ENCODE peak calls at places on chromosomes 11 and 22, in six cellular contexts. K, U, L, R, H and J are unnamed samples.

GRCh38 chr22:37201066-37201820 is 11.0 kb downstream of the SSTR3 start:
- DNase-seq in H (no peak), K (no peak), R (no peak), L (no peak), U (no peak), J (no peak)

GRCh38 chr11:47766363-47767227 is 546 bp downstream of the FNBP4 start:
- DNase-seq in K (peak; percentile 73), H (no peak), L (no peak), R (peak; percentile 68), U (peak; percentile 68), J (peak; percentile 24)

GRCh38 chr22:44133161-44133560 is 47.6 kb upstream of the PARVG start:
- DNase-seq in H (no peak), K (no peak), L (no peak), R (no peak), U (no peak), J (no peak)

GRCh38 chr11:11463397-11463796 is 110.3 kb upstream of the CSNK2A3 start:
- DNase-seq in K (no peak), U (no peak), R (peak; percentile 80), H (no peak), L (peak; percentile 76), J (no peak)

GRCh38 chr22:41620646-41621098 is at the start of gene DESI1:
- DNase-seq in H (no peak), U (peak; percentile 47), R (no peak), K (no peak), L (no peak), J (no peak)

GRCh38 chr11:12717851-12718291 is 43.6 kb downstream of the TEAD1 start:
- DNase-seq in R (no peak), U (no peak), K (no peak), L (no peak), H (no peak), J (no peak)

GRCh38 chr11:68150029-68150428 is 28.8 kb upstream of the CHKA start:
- DNase-seq in H (peak; percentile 50), R (peak; percentile 62), K (peak; percentile 88), L (no peak), U (no peak), J (no peak)

GRCh38 chr11:134120921-134121526 is 52.2 kb downstream of the JAM3 start:
- DNase-seq in L (peak; percentile 61), K (peak; percentile 90), R (no peak), H (no peak), U (no peak), J (no peak)

GRCh38 chr11:39745401-39745800 is 1714.1 kb downstream of the LRRC4C start:
- DNase-seq in L (no peak), H (no peak), U (peak; percentile 15), K (no peak), R (no peak), J (no peak)

GRCh38 chr11:2725367-2726300 is 25.8 kb upstream of the KCNQ1OT1 start:
- DNase-seq in R (no peak), K (no peak), H (peak; percentile 49), L (no peak), U (no peak), J (no peak)

GRCh38 chr11:96073536-96073935 is 149.6 kb upstream of the MTMR2 start:
- DNase-seq in U (no peak), L (no peak), H (no peak), K (no peak), R (no peak), J (no peak)

GRCh38 chr11:63462126-63462525 is 28.8 kb downstream of the PLAAT5 start:
- DNase-seq in U (no peak), L (no peak), R (peak; percentile 31), K (no peak), H (no peak), J (no peak)

GRCh38 chr11:73648629-73649046 is 2.3 kb downstream of the PLEKHB1 start:
- DNase-seq in K (no peak), L (no peak), H (no peak), U (no peak), R (peak; percentile 46), J (no peak)

GRCh38 chr11:48107188-48107704 is 109.4 kb upstream of the OR4B1 start:
- DNase-seq in R (peak; percentile 73), L (no peak), U (no peak), K (no peak), H (no peak), J (no peak)

DNA sequence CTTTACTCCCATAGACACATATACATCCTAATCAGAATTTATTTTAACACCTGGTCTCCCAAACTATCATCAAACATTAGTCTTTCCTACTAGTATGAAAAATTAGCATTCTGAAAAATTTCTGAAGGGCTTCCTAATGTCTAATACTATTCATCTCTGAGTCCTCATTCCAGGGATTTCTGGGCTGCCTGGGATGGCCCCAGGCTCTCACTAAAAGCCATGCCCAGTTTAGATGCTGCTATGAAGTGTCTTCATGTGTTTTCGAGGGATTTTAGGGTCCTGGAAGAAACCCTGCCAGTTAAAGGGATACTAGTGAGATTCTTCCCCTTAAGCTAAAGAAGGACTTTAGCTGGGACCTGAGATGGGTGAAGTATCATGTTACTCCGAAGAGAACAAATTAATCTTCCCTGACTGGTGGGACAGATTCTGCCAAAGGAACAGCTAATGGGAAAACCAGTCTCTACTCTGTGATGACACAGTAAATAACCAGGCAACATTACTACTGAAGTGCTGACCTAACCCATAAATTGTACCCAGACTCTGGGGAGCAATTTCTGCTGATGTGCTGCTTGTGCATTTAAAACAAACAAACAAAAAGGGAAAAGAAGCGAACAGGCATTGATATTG is 342.6 kb downstream of the SOX6 start:
- DNase-seq in R (no peak), L (no peak), U (no peak), K (no peak), H (no peak), J (no peak)
- TF ChIP-seq MAX in R (no peak), L (no peak), U (no peak), K (no peak), H (no peak), J (no peak)

GRCh38 chr22:26174280-26174679 is 5.0 kb downstream of the SEZ6L start:
- DNase-seq in K (no peak), U (peak; percentile 3), L (peak; percentile 42), H (no peak), R (peak; percentile 15), J (peak; percentile 74)
- TF ChIP-seq MAX in K (no peak), U (no peak), L (no peak), H (no peak), R (no peak), J (no peak)

GRCh38 chr22:38733329-38734202 is 22.2 kb downstream of the SUN2 start:
- DNase-seq in U (peak; percentile 29), L (peak; percentile 74), R (peak; percentile 39), H (peak; percentile 58), K (peak; percentile 19), J (peak; percentile 72)
- TF ChIP-seq MAX in U (no peak), L (no peak), R (no peak), H (no peak), K (no peak), J (no peak)

DNA sequence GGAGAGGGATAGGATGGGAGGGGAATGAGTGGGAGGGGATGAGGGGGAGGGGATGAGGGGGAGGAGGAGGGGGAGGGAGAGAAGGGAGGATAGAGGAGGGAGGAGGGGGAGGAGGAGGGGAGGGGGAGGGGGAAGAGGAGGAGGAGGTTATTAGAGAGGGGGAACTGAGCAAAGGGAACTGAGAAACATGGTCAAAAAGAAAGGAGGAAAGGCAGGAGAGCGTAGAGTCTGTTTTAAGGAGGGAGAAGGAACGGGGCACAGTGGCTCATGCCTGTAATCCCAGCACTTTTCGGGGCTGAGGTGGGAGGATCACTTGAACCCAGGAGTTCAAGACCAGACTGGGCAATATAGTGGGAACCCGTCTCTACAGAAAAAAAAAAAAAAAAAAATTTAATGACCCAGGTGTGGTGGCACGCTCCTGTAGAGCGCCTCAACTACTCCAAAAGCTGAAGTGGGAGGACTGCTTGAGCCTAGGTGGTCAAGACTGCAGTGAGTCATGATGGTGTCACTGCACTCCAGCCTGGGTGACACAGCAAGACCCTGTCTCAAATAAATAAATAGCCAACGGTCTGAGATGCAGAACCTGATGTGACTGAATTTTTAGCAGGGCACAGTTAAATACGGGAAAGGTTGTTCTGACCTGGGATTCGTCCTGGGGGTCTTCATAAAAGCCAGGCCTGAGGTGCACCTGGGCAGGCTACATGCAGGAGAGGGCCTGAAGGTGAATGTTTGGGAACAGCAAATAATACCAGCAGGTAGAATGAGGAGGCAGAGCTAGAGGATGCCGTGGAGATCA is 4.0 kb downstream of the B3GNT6 start:
- DNase-seq in H (no peak), L (no peak), U (no peak), K (no peak), R (peak; percentile 68), J (no peak)
- TF ChIP-seq MAX in H (no peak), L (no peak), U (no peak), K (no peak), R (no peak), J (no peak)

DNA sequence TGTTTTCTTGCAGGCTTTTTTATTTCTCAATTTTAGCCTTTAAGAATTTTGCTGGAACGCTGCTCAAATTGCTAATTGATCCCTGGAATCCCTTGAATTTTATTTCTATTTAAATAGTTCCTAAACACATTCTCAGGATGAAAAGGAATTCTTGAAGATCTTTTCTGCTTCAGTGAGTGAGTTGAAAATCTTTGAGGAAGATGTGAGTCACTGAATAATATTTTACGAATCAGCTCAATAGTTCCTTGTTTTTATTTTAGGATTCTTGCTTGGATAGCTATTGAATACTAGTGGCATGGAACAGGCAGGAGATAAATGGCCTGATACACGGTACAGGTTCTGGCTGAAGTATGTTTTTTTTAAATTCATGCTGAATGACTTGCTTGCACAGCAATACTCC is 194.6 kb upstream of the CCDC90B start:
- DNase-seq in R (no peak), L (no peak), U (no peak), H (no peak), K (no peak), J (no peak)
- TF ChIP-seq MAX in R (no peak), L (no peak), U (no peak), H (no peak), K (no peak), J (no peak)

GRCh38 chr11:119800171-119800570 is 71.2 kb upstream of the NECTIN1 start:
- DNase-seq in R (no peak), K (no peak), L (no peak), U (no peak), H (no peak), J (no peak)
- TF ChIP-seq MAX in R (no peak), K (no peak), L (no peak), U (no peak), H (no peak), J (no peak)

GRCh38 chr11:60992842-60993409 is 21.4 kb downstream of the CD6 start:
- DNase-seq in U (no peak), K (no peak), R (no peak), H (no peak), L (no peak), J (no peak)
- TF ChIP-seq MAX in U (no peak), K (no peak), R (no peak), H (no peak), L (no peak), J (no peak)